ENCODE peak calls at places on chromosomes 7 and 10, in nine cellular contexts. H, Z, O, V, P, Y, U, K and A are unnamed samples.

GRCh38 chr10:92241501-92241900 is 49.4 kb downstream of the CPEB3 start:
- DNase-seq in P (no peak), V (no peak), U (no peak), H (no peak), Z (no peak), Y (no peak), O (no peak), K (no peak), A (no peak)

GRCh38 chr10:85047979-85048378 is 719.6 kb downstream of the CCSER2 start:
- DNase-seq in Z (no peak), V (no peak), O (no peak), K (no peak), Y (no peak), U (no peak), P (no peak), H (no peak), A (no peak)

GRCh38 chr10:102610499-102610898 is 33.8 kb upstream of the TRIM8 start:
- DNase-seq in U (no peak), O (no peak), V (no peak), H (no peak), P (no peak), K (no peak), Z (no peak), Y (no peak), A (no peak)

GRCh38 chr10:71448146-71448545 is 51.4 kb downstream of the CDH23 start:
- DNase-seq in H (no peak), K (no peak), O (no peak), Z (peak), P (no peak), V (no peak), Y (no peak), U (no peak), A (no peak)

GRCh38 chr10:75708060-75708459 is 276.6 kb downstream of the LRMDA start:
- DNase-seq in Z (no peak), O (no peak), Y (no peak), P (no peak), K (no peak), U (no peak), H (no peak), V (no peak), A (no peak)

GRCh38 chr10:16348891-16349290 is 87.9 kb upstream of the PTER start:
- DNase-seq in H (no peak), Y (no peak), K (no peak), O (no peak), U (no peak), P (no peak), V (no peak), Z (no peak), A (no peak)

GRCh38 chr10:94409016-94409657 is 6.8 kb downstream of the TBC1D12 start:
- DNase-seq in H (no peak), Z (no peak), O (no peak), Y (no peak), K (no peak), U (no peak), V (no peak), P (no peak), A (no peak)

GRCh38 chr7:156147104-156147503 is 334.8 kb upstream of the SHH start:
- DNase-seq in P (no peak), U (no peak), Y (peak), K (no peak), Z (no peak), O (no peak), H (no peak), V (no peak), A (no peak)

GRCh38 chr7:22142593-22142992 is 196.9 kb upstream of the CDCA7L start:
- DNase-seq in V (no peak), Y (no peak), P (no peak), U (no peak), H (no peak), Z (peak), O (no peak), K (no peak), A (no peak)

GRCh38 chr10:59099536-59099935 is 76.9 kb upstream of the PHYHIPL start:
- DNase-seq in P (no peak), K (no peak), O (no peak), Z (no peak), Y (no peak), U (no peak), V (no peak), H (no peak), A (no peak)

GRCh38 chr10:127405221-127405620 is 143.9 kb upstream of the NPS start:
- DNase-seq in Z (no peak), O (no peak), U (no peak), V (no peak), P (no peak), Y (no peak), H (no peak), K (no peak), A (peak)

GRCh38 chr7:88344956-88345832 is 38.5 kb upstream of the STEAP4 start:
- DNase-seq in P (no peak), H (no peak), U (no peak), Y (peak), K (no peak), V (peak), Z (no peak), O (peak), A (no peak)

GRCh38 chr7:3301831-3302618 is 973 bp downstream of the SDK1 start:
- DNase-seq in Y (peak), V (peak), U (no peak), Z (peak), P (no peak), K (no peak), O (peak), H (no peak), A (no peak)

GRCh38 chr10:127939786-127940330 is 33.0 kb downstream of the PTPRE start:
- DNase-seq in O (no peak), K (no peak), P (no peak), V (no peak), Z (no peak), H (no peak), Y (no peak), U (no peak), A (no peak)

GRCh38 chr10:71434760-71435394 is 38.2 kb downstream of the CDH23 start:
- DNase-seq in O (no peak), P (no peak), K (no peak), Z (no peak), Y (no peak), U (no peak), H (no peak), V (no peak), A (no peak)

GRCh38 chr10:61606971-61607907 is 55.5 kb upstream of the CABCOCO1 start:
- DNase-seq in O (peak), U (no peak), H (no peak), Z (peak), P (no peak), Y (no peak), V (no peak), K (no peak), A (no peak)

GRCh38 chr10:71726673-71727428 is 7.3 kb upstream of the C10orf105 start:
- DNase-seq in U (peak), Z (no peak), P (no peak), Y (no peak), H (peak), V (peak), O (peak), K (no peak), A (no peak)

GRCh38 chr10:128781636-128782035 is 655.4 kb upstream of the MKI67 start:
- DNase-seq in K (no peak), U (no peak), P (no peak), O (no peak), Z (no peak), Y (no peak), H (no peak), V (no peak), A (no peak)

GRCh38 chr10:43407148-43407575 is 1.8 kb downstream of the HNRNPF start:
- DNase-seq in Y (peak), U (peak), O (peak), V (peak), P (peak), Z (peak), K (no peak), H (peak), A (no peak)

GRCh38 chr10:13349776-13350274 is 1.7 kb upstream of the SEPHS1 start:
- DNase-seq in P (no peak), K (no peak), U (no peak), Y (peak), Z (peak), V (peak), H (no peak), O (no peak), A (no peak)

GRCh38 chr10:104122273-104123107 is 519 bp downstream of the SFR1 start:
- DNase-seq in O (peak), Z (peak), H (no peak), U (no peak), V (no peak), P (no peak), Y (no peak), K (no peak), A (no peak)

GRCh38 chr7:70104243-70104642 is 506.0 kb downstream of the AUTS2 start:
- DNase-seq in V (no peak), H (no peak), Y (no peak), U (no peak), O (no peak), P (no peak), K (no peak), Z (no peak), A (no peak)

GRCh38 chr7:34991938-34992840 is 45.1 kb downstream of the DPY19L1 start:
- DNase-seq in U (peak), K (no peak), V (peak), P (peak), O (no peak), Z (no peak), Y (peak), H (peak), A (no peak)

GRCh38 chr7:75948179-75948578 is 33.2 kb downstream of the POR start:
- DNase-seq in Y (no peak), U (no peak), P (no peak), O (no peak), K (no peak), Z (no peak), H (no peak), V (no peak), A (no peak)

GRCh38 chr10:59655309-59655708 is 54.3 kb downstream of the SLC16A9 start:
- DNase-seq in K (no peak), Y (no peak), Z (no peak), V (no peak), H (no peak), U (no peak), O (no peak), P (no peak), A (no peak)

GRCh38 chr10:132391372-132392020 is 5.5 kb upstream of the PWWP2B start:
- DNase-seq in O (no peak), K (no peak), H (no peak), V (no peak), Z (no peak), P (no peak), Y (no peak), U (no peak), A (no peak)

GRCh38 chr10:19817251-19818046 is 1.2 kb downstream of the PLXDC2 start:
- DNase-seq in K (no peak), H (no peak), P (no peak), Z (peak), V (no peak), Y (no peak), O (no peak), U (no peak), A (no peak)

GRCh38 chr10:34407227-34407626 is 407.9 kb downstream of the PARD3 start:
- DNase-seq in U (no peak), Z (no peak), Y (peak), K (no peak), O (no peak), P (no peak), H (no peak), V (no peak), A (no peak)

GRCh38 chr7:100726998-100727761 is 6.2 kb upstream of the ZAN start:
- DNase-seq in Z (no peak), P (no peak), Y (no peak), K (no peak), V (no peak), U (no peak), O (no peak), H (no peak), A (peak)

GRCh38 chr7:148253629-148254028 is 336.9 kb upstream of the C7orf33 start:
- DNase-seq in Z (no peak), K (no peak), V (no peak), Y (no peak), H (no peak), P (no peak), O (no peak), U (no peak), A (no peak)

GRCh38 chr10:110758128-110758527 is 113.6 kb upstream of the PDCD4 start:
- DNase-seq in O (no peak), V (no peak), U (no peak), Y (no peak), K (no peak), H (no peak), Z (no peak), P (no peak), A (no peak)

GRCh38 chr10:59323036-59323459 is 39.3 kb downstream of the FAM13C start:
- DNase-seq in U (no peak), V (no peak), H (no peak), O (no peak), Z (peak), K (no peak), Y (no peak), P (no peak), A (no peak)

GRCh38 chr7:86949052-86949778 is 110.2 kb downstream of the ELAPOR2 start:
- DNase-seq in H (no peak), O (no peak), Y (no peak), U (no peak), K (no peak), V (no peak), Z (no peak), P (no peak), A (no peak)

GRCh38 chr10:103021897-103022286 is 103.8 kb downstream of the CNNM2 start:
- DNase-seq in Y (no peak), H (no peak), P (no peak), Z (no peak), V (no peak), U (no peak), K (no peak), O (no peak), A (no peak)

GRCh38 chr7:120603366-120603765 is 254.6 kb downstream of the TSPAN12 start:
- DNase-seq in P (no peak), Z (no peak), Y (no peak), K (no peak), H (no peak), V (no peak), O (no peak), U (no peak), A (no peak)

GRCh38 chr10:15427836-15428414 is 56.8 kb upstream of the FAM171A1 start:
- DNase-seq in K (no peak), Z (peak), H (no peak), U (no peak), P (no peak), V (no peak), O (peak), Y (no peak), A (peak)

GRCh38 chr10:67695555-67695954 is 440 bp downstream of the CTNNA3 start:
- DNase-seq in U (no peak), O (no peak), V (no peak), H (no peak), P (no peak), Z (no peak), Y (no peak), K (no peak), A (no peak)

GRCh38 chr10:121927361-121927840 is 430 bp downstream of the ATE1 start:
- DNase-seq in U (peak), Z (peak), P (peak), K (no peak), H (peak), V (peak), O (peak), Y (peak), A (no peak)

GRCh38 chr10:52115823-52116222 is 198.3 kb upstream of the DKK1 start:
- DNase-seq in Z (no peak), K (no peak), Y (no peak), H (no peak), O (no peak), P (no peak), U (no peak), V (no peak), A (no peak)